ENCODE peak calls at places on chromosomes 1 and 21, in four cellular contexts. F, I, L and M are unnamed samples.

GRCh38 chr21:46153259-46154154 is 1.9 kb downstream of the FTCD start:
- DNase-seq in I (no peak), F (no peak), L (peak; percentile 47), M (peak; percentile 63)

GRCh38 chr1:48859429-48859828 is 82.7 kb upstream of the BEND5 start:
- DNase-seq in I (no peak), F (no peak), L (no peak), M (no peak)

GRCh38 chr1:18574754-18575153 is 55.9 kb upstream of the PAX7 start:
- DNase-seq in L (no peak), I (no peak), F (no peak), M (no peak)

GRCh38 chr21:43719748-43720538 is 1.0 kb downstream of the PDXK start:
- DNase-seq in I (no peak), F (no peak), L (no peak), M (no peak)

GRCh38 chr1:62357916-62358315 is 38.7 kb upstream of the KANK4 start:
- DNase-seq in F (no peak), L (no peak), I (no peak), M (no peak)

GRCh38 chr1:228373681-228374571 is 32.7 kb downstream of the TRIM11 start:
- DNase-seq in L (no peak), F (no peak), I (no peak), M (no peak)

GRCh38 chr1:4708853-4709507 is 54.6 kb downstream of the AJAP1 start:
- DNase-seq in I (no peak), L (no peak), F (no peak), M (no peak)

GRCh38 chr1:93304716-93305138 is 41.0 kb upstream of the DR1 start:
- DNase-seq in L (peak; percentile 54), I (peak; percentile 58), F (peak; percentile 12), M (peak; percentile 69)

GRCh38 chr1:32981003-32981909 is 16.6 kb upstream of the RNF19B start:
- DNase-seq in F (peak; percentile 92), L (peak; percentile 96), I (peak; percentile 91), M (peak; percentile 90)

DNA sequence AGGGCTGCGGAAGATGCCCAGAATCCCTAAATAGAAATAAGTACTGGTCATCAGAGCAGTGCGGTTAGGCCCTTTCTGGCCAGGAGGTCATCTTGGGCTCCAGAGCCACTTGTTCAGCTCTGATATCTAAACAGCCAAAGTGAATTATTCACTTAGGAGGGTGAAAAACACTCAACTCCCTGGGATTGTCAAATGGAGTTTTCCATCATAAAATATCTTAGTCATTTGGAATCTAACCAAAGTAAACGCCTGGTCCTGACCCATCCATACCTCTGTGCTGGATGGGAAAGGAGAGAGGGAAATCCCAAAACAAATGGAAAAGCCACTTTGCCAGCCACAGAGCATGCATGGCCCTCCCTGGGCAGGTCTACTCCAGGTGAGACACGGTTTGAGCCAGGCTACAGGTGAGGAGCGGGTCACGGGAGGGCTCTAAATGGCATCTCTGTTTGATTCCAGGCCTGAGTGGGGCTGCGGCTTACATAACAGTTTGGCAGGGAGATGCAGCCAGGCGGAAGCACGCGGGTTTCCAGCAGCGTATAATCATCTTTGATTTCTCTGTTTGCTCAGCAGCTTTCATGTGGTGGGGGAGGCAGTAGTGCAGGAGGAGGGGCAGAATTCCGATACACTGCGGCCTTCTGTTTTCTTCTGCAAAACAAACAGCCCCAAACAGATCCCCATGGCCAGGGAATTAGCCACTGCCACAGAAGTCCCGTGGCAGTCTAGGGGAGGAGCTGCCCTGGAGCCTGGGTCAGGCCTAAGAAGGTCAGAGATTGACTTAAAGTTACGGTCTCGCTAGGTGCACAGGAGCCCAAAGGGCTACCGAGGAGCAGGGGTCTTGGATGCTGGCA is 59.1 kb upstream of the ZNF648 start:
- DNase-seq in I (peak; percentile 83), F (no peak), L (no peak), M (no peak)
- TF ChIP-seq MYC in I (no peak), F (no peak), L (no peak), M (no peak)

DNA sequence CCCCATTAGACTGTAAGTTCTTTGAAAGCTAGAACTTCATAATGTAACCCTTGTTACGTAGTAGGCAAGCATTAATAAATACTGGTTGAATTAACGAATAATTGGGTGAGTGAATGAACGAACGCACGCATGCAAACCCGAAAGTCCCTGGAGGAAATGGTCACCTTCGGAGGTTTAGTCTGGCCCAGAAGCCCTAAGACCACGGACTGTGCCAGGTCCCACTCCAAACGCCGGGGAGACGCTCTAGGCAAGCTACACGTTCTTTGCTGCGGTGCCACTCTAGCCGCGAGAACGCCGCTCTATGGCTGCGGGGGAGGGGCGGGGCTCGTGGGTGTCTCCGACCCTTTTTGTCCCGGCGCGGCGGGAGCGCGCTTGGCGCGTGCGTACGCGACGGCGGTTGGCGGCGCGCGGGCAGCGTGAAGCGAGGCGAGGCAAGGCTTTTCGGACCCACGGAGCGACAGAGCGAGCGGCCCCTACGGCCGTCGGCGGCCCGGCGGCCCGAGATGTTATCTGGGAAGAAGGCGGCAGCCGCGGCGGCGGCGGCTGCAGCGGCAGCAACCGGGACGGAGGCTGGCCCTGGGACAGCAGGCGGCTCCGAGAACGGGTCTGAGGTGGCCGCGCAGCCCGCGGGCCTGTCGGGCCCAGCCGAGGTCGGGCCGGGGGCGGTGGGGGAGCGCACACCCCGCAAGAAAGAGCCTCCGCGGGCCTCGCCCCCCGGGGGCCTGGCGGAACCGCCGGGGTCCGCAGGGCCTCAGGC is at the start of gene KDM1A:
- DNase-seq in L (peak; percentile 97), I (peak; percentile 97), F (peak; percentile 90), M (peak; percentile 98)
- TF ChIP-seq POLR2A in L (peak; percentile 90), I (peak; percentile 62), F (peak; percentile 90), M (peak; percentile 93)

DNA sequence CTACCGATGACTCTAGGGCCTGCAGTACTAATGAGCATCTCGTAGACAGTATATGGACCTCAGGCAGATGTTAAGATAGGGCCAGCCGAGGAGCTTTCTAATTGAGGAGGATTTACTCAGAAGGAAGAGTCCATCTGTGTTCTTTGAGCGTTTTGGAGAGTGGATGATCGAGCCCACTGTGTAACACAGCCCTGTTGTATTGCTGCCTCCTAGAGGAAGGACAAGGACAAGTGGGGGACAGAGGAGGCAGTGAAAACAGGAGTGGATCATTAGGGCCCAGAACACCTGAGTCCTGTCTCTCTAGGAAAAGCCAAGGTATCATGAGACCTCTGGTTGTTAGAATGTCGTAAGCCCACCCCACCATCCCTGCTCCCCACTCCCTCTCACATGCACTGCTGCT is 62.9 kb downstream of the TBX19 start:
- DNase-seq in F (no peak), I (peak; percentile 26), L (no peak), M (peak; percentile 16)
- TF ChIP-seq CTCF in F (peak; percentile 23), I (peak; percentile 41), L (no peak), M (peak; percentile 16)

GRCh38 chr1:56508523-56508983 is 70.8 kb downstream of the PLPP3 start:
- DNase-seq in F (no peak), L (no peak), I (peak; percentile 18), M (peak; percentile 26)

GRCh38 chr1:56507925-56508522 is 71.3 kb downstream of the PLPP3 start:
- DNase-seq in I (no peak), L (no peak), F (no peak), M (no peak)

GRCh38 chr1:56506951-56507437 is 72.4 kb downstream of the PLPP3 start:
- DNase-seq in L (peak; percentile 79), F (no peak), I (no peak), M (no peak)

GRCh38 chr1:56505792-56506191 is 73.6 kb downstream of the PLPP3 start:
- DNase-seq in L (no peak), F (no peak), I (no peak), M (no peak)

DNA sequence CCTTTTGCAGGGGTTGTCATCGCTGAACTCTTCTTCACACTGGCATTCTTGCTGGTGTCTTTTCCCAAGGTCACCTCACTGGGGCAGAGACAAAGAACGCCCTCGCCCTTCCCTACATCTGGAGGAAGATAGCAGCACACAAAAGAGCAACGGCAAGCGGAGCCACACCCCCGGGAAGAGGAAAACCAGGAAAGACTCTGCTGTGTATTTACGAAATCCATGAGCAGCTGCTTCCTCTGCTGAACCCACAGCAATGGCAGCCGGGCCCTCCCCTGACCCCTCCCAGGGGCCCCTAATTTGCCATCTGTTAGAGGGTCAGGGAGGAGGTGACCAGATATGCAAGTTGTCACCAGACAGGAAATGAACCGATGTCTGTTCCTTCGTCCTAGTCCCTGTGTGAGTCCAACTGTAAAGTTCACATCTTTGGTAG is 73.0 kb downstream of the PLPP3 start:
- DNase-seq in I (no peak), F (no peak), L (peak; percentile 73), M (peak; percentile 62)
- TF ChIP-seq MYC in I (no peak), F (no peak), L (no peak), M (no peak)

GRCh38 chr1:109773203-109773899 is 9.6 kb upstream of the EPS8L3 start:
- DNase-seq in F (peak; percentile 28), I (peak; percentile 78), L (peak; percentile 78), M (peak; percentile 88)
- TF ChIP-seq POLR2A in F (no peak), I (no peak), L (no peak), M (no peak)

GRCh38 chr1:205066221-205066818 is 17.9 kb downstream of the TMEM81 start:
- DNase-seq in F (no peak), L (no peak), I (no peak), M (peak; percentile 29)
- TF ChIP-seq CTCF in F (no peak), L (no peak), I (no peak), M (peak; percentile 17)

GRCh38 chr1:152111515-152111968 is 3.7 kb downstream of the TCHH start:
- DNase-seq in L (peak; percentile 50), I (peak; percentile 66), F (no peak), M (no peak)

GRCh38 chr1:152112101-152112884 is 3.0 kb downstream of the TCHH start:
- DNase-seq in I (peak; percentile 36), L (peak; percentile 3), F (no peak), M (no peak)

GRCh38 chr1:152110365-152110859 is 4.8 kb downstream of the TCHH start:
- DNase-seq in F (no peak), L (peak; percentile 49), I (peak; percentile 67), M (peak; percentile 82)

GRCh38 chr1:152109998-152110294 is 5.3 kb downstream of the TCHH start:
- DNase-seq in I (peak; percentile 4), F (no peak), L (no peak), M (no peak)

GRCh38 chr1:152110860-152111514 is 4.3 kb downstream of the TCHH start:
- DNase-seq in I (peak; percentile 72), L (peak; percentile 58), F (no peak), M (peak; percentile 83)
- TF ChIP-seq MYC in I (no peak), L (no peak), F (no peak), M (no peak)

GRCh38 chr1:26500488-26501175 is 28.4 kb downstream of the HMGN2 start:
- DNase-seq in L (peak; percentile 75), I (peak; percentile 85), F (peak; percentile 39), M (peak; percentile 92)
- TF ChIP-seq POLR2A in L (no peak), I (no peak), F (peak; percentile 97), M (peak; percentile 91)

GRCh38 chr1:90729484-90730246 is 12.6 kb upstream of the BARHL2 start:
- DNase-seq in I (no peak), F (no peak), L (no peak), M (no peak)
- TF ChIP-seq CTCF in I (no peak), F (peak; percentile 17), L (peak; percentile 43), M (no peak)

GRCh38 chr1:83706354-83706938 is 292.5 kb downstream of the TTLL7 start:
- DNase-seq in L (no peak), I (no peak), F (no peak), M (no peak)
- TF ChIP-seq MYC in L (no peak), I (no peak), F (no peak), M (no peak)